ENCODE peak calls at places on chromosomes 6 and 20, in four cellular contexts. One of them, this sample, is unnamed.

GRCh38 chr6:123940551-123940950 is 136.9 kb downstream of the NKAIN2 start:
- DNase-seq in esophagus muscularis mucosa: no peak
- DNase-seq in transverse colon: no peak
- DNase-seq in breast epithelium: no peak
- DNase-seq in this sample: no peak

GRCh38 chr20:17848249-17848648 is 120.3 kb downstream of the SNX5 start:
- DNase-seq in transverse colon: no peak
- DNase-seq in esophagus muscularis mucosa: no peak
- DNase-seq in breast epithelium: no peak
- DNase-seq in this sample: no peak

GRCh38 chr6:160420253-160420968 is 72.2 kb downstream of the SLC22A3 start:
- DNase-seq in esophagus muscularis mucosa: peak; percentile 88
- DNase-seq in breast epithelium: no peak
- DNase-seq in transverse colon: no peak
- DNase-seq in this sample: no peak

GRCh38 chr6:39366875-39367618 is 44.5 kb upstream of the KCNK16 start:
- DNase-seq in breast epithelium: no peak
- DNase-seq in esophagus muscularis mucosa: no peak
- DNase-seq in transverse colon: no peak
- DNase-seq in this sample: no peak

GRCh38 chr20:39576786-39577185 is 614.6 kb downstream of the DHX35 start:
- DNase-seq in breast epithelium: no peak
- DNase-seq in transverse colon: no peak
- DNase-seq in esophagus muscularis mucosa: no peak
- DNase-seq in this sample: no peak

GRCh38 chr6:69917834-69918233 is 51.5 kb downstream of the COL19A1 start:
- DNase-seq in breast epithelium: no peak
- DNase-seq in esophagus muscularis mucosa: no peak
- DNase-seq in transverse colon: no peak
- DNase-seq in this sample: no peak

GRCh38 chr6:54916858-54917257 is 70.3 kb downstream of the FAM83B start:
- DNase-seq in esophagus muscularis mucosa: no peak
- DNase-seq in breast epithelium: no peak
- DNase-seq in transverse colon: no peak
- DNase-seq in this sample: no peak

GRCh38 chr6:4059115-4059777 is 19.7 kb downstream of the FAM217A start:
- DNase-seq in breast epithelium: no peak
- DNase-seq in esophagus muscularis mucosa: no peak
- DNase-seq in transverse colon: no peak
- DNase-seq in this sample: no peak

GRCh38 chr6:121285041-121285440 is 49.2 kb downstream of the TBC1D32 start:
- DNase-seq in breast epithelium: no peak
- DNase-seq in transverse colon: no peak
- DNase-seq in esophagus muscularis mucosa: no peak
- DNase-seq in this sample: no peak

GRCh38 chr20:36496707-36497669 is 44.3 kb upstream of the MYL9 start:
- DNase-seq in breast epithelium: no peak
- DNase-seq in transverse colon: no peak
- DNase-seq in esophagus muscularis mucosa: no peak
- DNase-seq in this sample: no peak

GRCh38 chr6:39100358-39100757 is 14.6 kb downstream of the SAYSD1 start:
- DNase-seq in transverse colon: no peak
- DNase-seq in breast epithelium: no peak
- DNase-seq in esophagus muscularis mucosa: peak; percentile 62
- DNase-seq in this sample: no peak

GRCh38 chr6:53752856-53753255 is 41.9 kb upstream of the LRRC1 start:
- DNase-seq in esophagus muscularis mucosa: no peak
- DNase-seq in breast epithelium: no peak
- DNase-seq in transverse colon: no peak
- DNase-seq in this sample: no peak

GRCh38 chr6:163415620-163416379 is 1.3 kb downstream of the QKI start:
- DNase-seq in transverse colon: peak; percentile 41
- DNase-seq in breast epithelium: no peak
- DNase-seq in esophagus muscularis mucosa: no peak
- DNase-seq in this sample: peak; percentile 33

GRCh38 chr6:117917176-117917575 is 10.1 kb downstream of the SLC35F1 start:
- DNase-seq in breast epithelium: no peak
- DNase-seq in esophagus muscularis mucosa: peak; percentile 62
- DNase-seq in transverse colon: no peak
- DNase-seq in this sample: no peak

GRCh38 chr6:18264338-18265098 is at the start of gene DEK:
- DNase-seq in breast epithelium: peak; percentile 73
- DNase-seq in transverse colon: peak; percentile 89
- DNase-seq in esophagus muscularis mucosa: peak; percentile 96
- DNase-seq in this sample: peak; percentile 53

GRCh38 chr6:46044876-46045617 is 29.4 kb upstream of the CLIC5 start:
- DNase-seq in breast epithelium: peak; percentile 19
- DNase-seq in esophagus muscularis mucosa: peak; percentile 89
- DNase-seq in transverse colon: no peak
- DNase-seq in this sample: no peak

GRCh38 chr6:99548706-99549105 is 19.8 kb downstream of the CCNC start:
- DNase-seq in breast epithelium: no peak
- DNase-seq in transverse colon: no peak
- DNase-seq in esophagus muscularis mucosa: no peak
- DNase-seq in this sample: no peak

GRCh38 chr6:125843593-125843992 is 52.8 kb downstream of the NCOA7 start:
- DNase-seq in breast epithelium: no peak
- DNase-seq in esophagus muscularis mucosa: no peak
- DNase-seq in transverse colon: no peak
- DNase-seq in this sample: no peak

GRCh38 chr20:49850463-49851233 is 38.0 kb downstream of the SLC9A8 start:
- DNase-seq in breast epithelium: no peak
- DNase-seq in esophagus muscularis mucosa: no peak
- DNase-seq in transverse colon: no peak
- DNase-seq in this sample: no peak

GRCh38 chr6:143805832-143806281 is 37.3 kb upstream of the LTV1 start:
- DNase-seq in transverse colon: no peak
- DNase-seq in breast epithelium: no peak
- DNase-seq in esophagus muscularis mucosa: no peak
- DNase-seq in this sample: no peak

GRCh38 chr6:33279257-33279695 is 2.4 kb downstream of the B3GALT4 start:
- DNase-seq in transverse colon: no peak
- DNase-seq in breast epithelium: no peak
- DNase-seq in esophagus muscularis mucosa: no peak
- DNase-seq in this sample: no peak

GRCh38 chr6:89590133-89590532 is 48.4 kb downstream of the LYRM2 start:
- DNase-seq in transverse colon: no peak
- DNase-seq in esophagus muscularis mucosa: no peak
- DNase-seq in breast epithelium: no peak
- DNase-seq in this sample: no peak

GRCh38 chr6:16402501-16402900 is 164.1 kb downstream of the GMPR start:
- DNase-seq in esophagus muscularis mucosa: no peak
- DNase-seq in breast epithelium: no peak
- DNase-seq in transverse colon: no peak
- DNase-seq in this sample: no peak

GRCh38 chr20:219290-220115 is 7.6 kb upstream of the DEFB129 start:
- DNase-seq in breast epithelium: no peak
- DNase-seq in transverse colon: no peak
- DNase-seq in esophagus muscularis mucosa: no peak
- DNase-seq in this sample: no peak

GRCh38 chr6:129725341-129725740 is 15.4 kb upstream of the ARHGAP18 start:
- DNase-seq in esophagus muscularis mucosa: no peak
- DNase-seq in breast epithelium: no peak
- DNase-seq in transverse colon: no peak
- DNase-seq in this sample: no peak

GRCh38 chr20:20225325-20225724 is 142.6 kb upstream of the INSM1 start:
- DNase-seq in esophagus muscularis mucosa: no peak
- DNase-seq in transverse colon: no peak
- DNase-seq in breast epithelium: no peak
- DNase-seq in this sample: no peak

GRCh38 chr6:34015576-34015975 is 130.3 kb downstream of the GRM4 start:
- DNase-seq in breast epithelium: no peak
- DNase-seq in esophagus muscularis mucosa: no peak
- DNase-seq in transverse colon: no peak
- DNase-seq in this sample: no peak

GRCh38 chr20:16518068-16518783 is 55.0 kb downstream of the KIF16B start:
- DNase-seq in transverse colon: peak; percentile 45
- DNase-seq in esophagus muscularis mucosa: no peak
- DNase-seq in breast epithelium: no peak
- DNase-seq in this sample: peak; percentile 9

GRCh38 chr6:12420626-12421025 is 130.5 kb downstream of the EDN1 start:
- DNase-seq in breast epithelium: no peak
- DNase-seq in transverse colon: no peak
- DNase-seq in esophagus muscularis mucosa: no peak
- DNase-seq in this sample: no peak

GRCh38 chr6:10411131-10411914 is 3.6 kb downstream of the TFAP2A start:
- DNase-seq in breast epithelium: no peak
- DNase-seq in esophagus muscularis mucosa: no peak
- DNase-seq in transverse colon: no peak
- DNase-seq in this sample: no peak

DNA sequence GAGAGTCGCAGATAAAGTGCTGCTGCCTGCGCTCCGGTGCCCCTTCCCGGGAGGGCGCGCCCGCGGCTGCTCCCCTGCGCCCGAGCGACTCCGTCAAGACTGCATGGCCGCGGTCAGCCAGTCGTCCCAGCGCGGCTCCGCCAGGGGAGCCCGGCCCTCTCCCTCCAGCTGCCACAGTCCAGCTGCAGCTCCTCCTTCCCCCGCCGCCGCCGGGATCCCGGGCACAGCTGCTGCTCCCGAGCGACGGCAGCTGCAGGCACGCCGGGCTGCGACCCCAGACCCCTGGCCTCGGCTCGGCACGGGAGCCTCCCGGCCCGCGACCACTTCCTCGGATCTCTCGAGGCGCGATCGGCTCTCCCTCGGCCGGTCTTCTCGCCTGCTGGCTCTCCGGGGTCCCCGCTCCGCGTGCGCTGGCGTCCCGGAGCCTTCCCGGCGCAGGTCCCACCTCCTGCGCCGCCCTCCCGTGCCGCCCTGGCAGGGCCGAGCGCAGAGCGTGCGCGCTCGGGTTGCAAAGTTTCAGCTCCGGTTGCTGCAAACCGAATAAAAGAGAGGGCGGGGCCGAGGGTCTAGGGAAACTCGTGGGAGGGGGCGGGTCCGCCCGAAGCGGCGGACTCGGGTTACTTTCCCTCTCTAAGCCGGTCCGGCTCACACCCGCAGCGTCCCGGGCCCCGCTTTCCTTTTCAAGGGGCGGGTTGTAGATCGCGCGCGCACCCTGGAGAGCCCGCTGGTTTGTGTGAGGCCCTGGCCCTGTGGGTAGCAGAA is at the start of gene CNKSR3:
- DNase-seq in transverse colon: peak; percentile 81
- DNase-seq in esophagus muscularis mucosa: peak; percentile 93
- DNase-seq in breast epithelium: peak; percentile 73
- DNase-seq in this sample: peak; percentile 27
- TF ChIP-seq POLR2A in transverse colon: peak; percentile 77
- TF ChIP-seq POLR2A in esophagus muscularis mucosa: no peak
- TF ChIP-seq POLR2A in breast epithelium: peak; percentile 34
- TF ChIP-seq POLR2A in this sample: no peak

GRCh38 chr20:21514553-21515251 is 838 bp upstream of the NKX2-2 start:
- DNase-seq in transverse colon: no peak
- DNase-seq in breast epithelium: no peak
- DNase-seq in esophagus muscularis mucosa: no peak
- DNase-seq in this sample: no peak
- TF ChIP-seq POLR2AphosphoS5 in transverse colon: no peak
- TF ChIP-seq POLR2AphosphoS5 in breast epithelium: no peak
- TF ChIP-seq POLR2AphosphoS5 in esophagus muscularis mucosa: no peak
- TF ChIP-seq POLR2AphosphoS5 in this sample: no peak

DNA sequence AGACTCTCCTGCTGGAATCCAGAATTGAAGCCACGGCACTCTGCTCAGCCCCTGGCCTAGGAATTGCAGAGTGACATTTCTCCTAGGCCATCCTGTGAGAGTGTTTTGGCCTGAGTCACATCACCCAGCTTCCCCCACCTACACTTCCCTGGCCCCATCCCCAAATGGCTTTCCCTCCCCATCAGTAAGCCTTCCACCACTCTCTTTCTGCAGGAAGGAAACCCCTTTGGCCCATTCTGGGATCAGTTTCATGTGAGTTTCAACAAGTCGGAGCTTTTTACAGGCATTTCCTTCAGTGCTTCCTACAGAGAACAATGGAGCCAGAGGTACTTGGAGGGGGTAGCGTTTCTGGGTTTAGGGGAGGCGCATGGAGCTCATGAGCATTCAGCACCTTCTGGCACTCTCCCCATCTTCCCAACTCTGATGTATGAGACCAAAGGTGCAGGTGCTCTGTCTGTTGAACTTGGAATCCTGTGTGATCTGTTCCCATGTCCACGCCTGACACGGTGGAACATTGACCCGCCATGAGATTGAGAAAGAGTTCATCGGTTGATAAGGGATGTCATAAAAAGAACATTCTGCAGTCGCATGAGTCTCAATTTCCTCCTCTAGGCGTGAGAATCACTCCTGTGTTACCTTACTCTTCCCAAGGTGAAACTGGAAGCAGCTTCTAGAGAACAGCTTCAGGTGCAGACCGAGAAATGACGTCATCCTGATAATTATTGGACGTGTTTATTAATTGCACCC is 8.9 kb downstream of the POFUT1 start:
- DNase-seq in transverse colon: peak; percentile 81
- DNase-seq in esophagus muscularis mucosa: no peak
- DNase-seq in breast epithelium: no peak
- DNase-seq in this sample: no peak
- TF ChIP-seq POLR2A in transverse colon: peak; percentile 39
- TF ChIP-seq POLR2A in esophagus muscularis mucosa: no peak
- TF ChIP-seq POLR2A in breast epithelium: no peak
- TF ChIP-seq POLR2A in this sample: no peak

DNA sequence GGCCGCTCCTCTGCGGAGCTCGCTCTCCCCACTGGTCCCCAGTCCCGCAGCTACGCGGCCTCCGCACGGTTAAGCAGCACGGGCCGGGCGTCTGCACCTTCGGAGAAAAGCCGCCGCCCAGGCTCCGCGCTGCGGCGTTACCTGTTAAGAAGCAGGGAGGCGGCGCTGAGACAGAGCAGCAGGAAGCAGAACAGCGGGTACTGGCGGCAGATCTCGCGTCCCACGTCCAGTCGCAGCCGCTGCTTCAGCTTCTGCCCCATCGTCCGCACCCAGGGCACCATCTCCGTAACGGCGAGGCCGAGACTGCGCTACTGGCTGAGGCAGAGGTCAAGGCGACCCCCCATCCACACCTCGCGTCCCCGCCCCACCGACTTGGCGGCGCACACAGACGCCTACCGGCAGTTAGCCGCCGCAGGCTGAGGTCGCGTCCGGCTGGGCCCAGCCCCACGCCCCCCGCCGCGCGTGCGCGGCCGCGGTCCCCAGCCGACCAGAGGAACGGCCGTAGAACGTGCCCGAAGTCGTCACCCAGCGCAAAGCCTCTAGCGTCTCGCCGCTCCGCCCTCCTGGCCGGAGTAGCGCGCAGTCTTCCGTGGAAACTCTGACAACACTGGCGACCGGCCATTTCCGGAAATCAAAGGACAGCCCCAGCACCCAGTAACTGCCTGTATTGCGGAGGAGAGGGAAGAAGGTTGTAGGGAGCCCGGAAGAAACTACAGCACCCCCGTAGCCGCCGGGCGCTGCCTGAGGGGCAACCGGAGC is at the start of gene SNX14:
- DNase-seq in transverse colon: peak; percentile 96
- DNase-seq in esophagus muscularis mucosa: peak; percentile 96
- DNase-seq in breast epithelium: peak; percentile 90
- DNase-seq in this sample: peak; percentile 76
- TF ChIP-seq POLR2AphosphoS5 in transverse colon: peak; percentile 91
- TF ChIP-seq POLR2AphosphoS5 in esophagus muscularis mucosa: peak; percentile 92
- TF ChIP-seq POLR2AphosphoS5 in breast epithelium: peak; percentile 87
- TF ChIP-seq POLR2AphosphoS5 in this sample: peak; percentile 81

This sample was measured in GM12892.